ENCODE peak calls at places on chromosomes 6 and 20, in four cellular contexts. R is gastrocnemius medialis, K is astrocyte of the spinal cord, F is left lung. I is an unnamed sample.

GRCh38 chr20:47133809-47134456 is 222.6 kb downstream of the ZMYND8 start:
- DNase-seq in R (no peak), K (peak), F (no peak), I (no peak)

GRCh38 chr20:301886-302848 is 4.8 kb downstream of the ZCCHC3 start:
- DNase-seq in R (no peak), K (no peak), F (no peak), I (no peak)

GRCh38 chr6:106106276-106107042 is 20.3 kb downstream of the PRDM1 start:
- DNase-seq in R (no peak), K (no peak), F (no peak), I (no peak)

GRCh38 chr20:39048000-39048696 is 86.0 kb downstream of the DHX35 start:
- DNase-seq in R (peak), K (peak), F (peak), I (peak)

GRCh38 chr6:34181903-34182302 is 36.0 kb upstream of the GRM4 start:
- DNase-seq in R (no peak), K (no peak), F (no peak), I (no peak)

GRCh38 chr20:36098364-36098763 is 56.2 kb upstream of the EPB41L1 start:
- DNase-seq in R (no peak), K (peak), F (no peak), I (no peak)

GRCh38 chr20:19807901-19808300 is 49.8 kb downstream of the RIN2 start:
- DNase-seq in R (no peak), K (no peak), F (no peak), I (no peak)

GRCh38 chr6:41460742-41461336 is 85.3 kb upstream of the FOXP4 start:
- DNase-seq in R (no peak), K (no peak), F (no peak), I (no peak)

GRCh38 chr6:155455766-155456165 is at the start of gene NOX3:
- DNase-seq in R (no peak), K (no peak), F (no peak), I (no peak)

GRCh38 chr6:139287868-139288267 is 3.9 kb downstream of the TXLNB start:
- DNase-seq in R (no peak), K (no peak), F (no peak), I (no peak)

GRCh38 chr6:19723533-19723932 is 113.6 kb upstream of the ID4 start:
- DNase-seq in R (no peak), K (peak), F (no peak), I (no peak)

GRCh38 chr6:122984393-122984792 is 11.6 kb upstream of the CLVS2 start:
- DNase-seq in R (no peak), K (no peak), F (no peak), I (no peak)

GRCh38 chr6:53178837-53179432 is 30.3 kb upstream of the GCM1 start:
- DNase-seq in R (no peak), K (no peak), F (no peak), I (no peak)

GRCh38 chr6:55969501-55969900 is 94.1 kb upstream of the BMP5 start:
- DNase-seq in R (no peak), K (no peak), F (no peak), I (no peak)

GRCh38 chr6:14713008-14713452 is 532.8 kb upstream of the JARID2 start:
- DNase-seq in R (peak), K (peak), F (no peak), I (no peak)

GRCh38 chr6:163825033-163825432 is 410.5 kb downstream of the QKI start:
- DNase-seq in R (no peak), K (peak), F (no peak), I (no peak)

GRCh38 chr6:21679761-21680265 is 86.3 kb downstream of the SOX4 start:
- DNase-seq in R (no peak), K (peak), F (no peak), I (no peak)

GRCh38 chr6:97594834-97595233 is 311.8 kb upstream of the MMS22L start:
- DNase-seq in R (peak), K (peak), F (no peak), I (no peak)

GRCh38 chr6:85004283-85005010 is 240.0 kb upstream of the TBX18 start:
- DNase-seq in R (no peak), K (no peak), F (no peak), I (no peak)

GRCh38 chr6:135606392-135606791 is 108.9 kb upstream of the AHI1 start:
- DNase-seq in R (no peak), K (no peak), F (no peak), I (no peak)

GRCh38 chr6:79869600-79870084 is 77.7 kb downstream of the ELOVL4 start:
- DNase-seq in R (peak), K (peak), F (peak), I (peak)

GRCh38 chr6:36370638-36371037 is 16.8 kb downstream of the ETV7 start:
- DNase-seq in R (no peak), K (no peak), F (no peak), I (no peak)

GRCh38 chr6:36364669-36365479 is 22.6 kb downstream of the ETV7 start:
- DNase-seq in R (no peak), K (no peak), F (no peak), I (no peak)

GRCh38 chr6:36368921-36369880 is 18.3 kb downstream of the ETV7 start:
- DNase-seq in R (peak), K (peak), F (no peak), I (no peak)

GRCh38 chr6:36368421-36368820 is 19.0 kb downstream of the ETV7 start:
- DNase-seq in R (no peak), K (no peak), F (no peak), I (no peak)

GRCh38 chr6:36367743-36368142 is 19.7 kb downstream of the ETV7 start:
- DNase-seq in R (no peak), K (no peak), F (no peak), I (no peak)
- H3K4me3 ChIP-seq in R (no peak), K (no peak), F (no peak), I (no peak)

GRCh38 chr6:125812394-125813231 is 21.9 kb downstream of the NCOA7 start:
- DNase-seq in R (no peak), K (peak), F (no peak), I (no peak)
- H3K4me3 ChIP-seq in R (no peak), K (peak), F (no peak), I (no peak)

DNA sequence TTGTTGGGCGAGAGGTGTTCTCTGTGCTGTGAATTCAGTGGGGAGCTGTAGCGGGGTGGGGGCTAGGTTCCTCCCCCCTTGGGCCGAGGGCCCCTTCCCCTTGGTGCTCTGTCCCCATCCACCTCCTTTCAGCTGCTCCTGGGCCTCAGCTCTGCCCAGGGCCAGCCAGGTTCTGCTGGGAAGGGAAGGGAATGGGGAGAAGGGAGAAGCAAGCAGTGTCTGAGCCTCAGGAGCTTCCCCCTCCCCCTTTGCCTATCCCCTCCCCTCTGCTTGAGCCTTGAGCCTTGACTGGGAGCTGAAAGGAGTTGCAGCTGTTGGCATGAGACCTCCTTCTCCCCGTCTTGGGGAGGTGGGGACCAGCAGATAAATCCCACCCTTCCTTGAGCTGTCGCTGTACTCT is 576 bp upstream of the RRP36 start:
- DNase-seq in R (no peak), K (no peak), F (no peak), I (no peak)
- H3K4me3 ChIP-seq in R (peak), K (peak), F (peak), I (peak)

DNA sequence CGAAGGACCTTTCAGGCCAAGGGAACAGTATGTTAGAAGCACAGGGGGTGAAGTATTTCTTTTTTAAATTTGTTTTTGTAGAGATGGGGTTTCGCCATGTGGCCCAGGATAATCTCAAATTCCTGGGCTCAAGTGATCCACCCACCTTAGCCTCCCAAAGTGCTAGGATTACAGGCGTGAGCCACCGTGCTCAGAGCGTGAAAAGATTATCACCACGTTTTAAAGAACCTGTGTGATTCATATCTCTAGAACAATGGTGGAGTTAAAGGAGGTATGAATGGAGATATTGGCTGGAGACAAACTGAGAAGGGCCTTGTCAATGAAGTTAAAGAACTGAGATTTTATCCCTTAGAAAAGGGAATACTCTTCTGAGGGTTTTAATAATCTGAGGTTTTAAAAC is 9.7 kb downstream of the ASF1A start:
- DNase-seq in R (no peak), K (no peak), F (no peak), I (no peak)
- H3K4me3 ChIP-seq in R (no peak), K (no peak), F (no peak), I (no peak)

DNA sequence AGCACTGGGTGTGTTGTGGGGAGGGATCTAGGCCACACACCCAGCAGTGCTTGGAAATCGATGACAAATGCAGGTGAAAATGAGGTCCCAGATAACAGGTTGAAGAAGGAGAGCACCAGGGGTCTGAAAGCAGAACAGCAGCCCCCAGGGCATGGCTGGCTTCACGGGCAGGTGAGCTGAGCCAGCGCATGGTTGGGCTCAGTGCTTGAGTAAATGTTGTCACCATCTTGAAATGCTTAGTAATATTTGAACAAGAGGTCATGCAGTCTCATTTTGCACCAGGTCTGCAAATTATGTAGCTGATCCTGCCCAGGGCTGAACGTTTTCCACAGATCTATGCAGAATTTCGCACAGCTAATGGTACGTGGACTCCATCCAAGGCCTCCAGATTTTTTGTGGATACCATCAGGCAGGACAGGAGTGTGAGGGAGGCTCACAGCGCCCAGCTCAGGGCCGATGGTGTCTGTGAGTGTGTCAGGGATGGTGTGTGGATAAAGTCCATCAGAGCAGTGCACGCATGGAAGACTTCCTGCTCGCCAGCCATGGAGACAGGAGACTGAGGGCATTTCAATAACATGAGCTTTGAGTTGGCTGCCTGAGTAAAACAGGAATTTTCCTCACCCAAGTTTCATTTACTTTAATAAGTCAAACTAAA is 53.1 kb upstream of the SNX9 start:
- DNase-seq in R (no peak), K (no peak), F (no peak), I (no peak)
- H3K4me3 ChIP-seq in R (no peak), K (no peak), F (no peak), I (no peak)

I was measured in esophagus squamous epithelium.